ENCODE peak calls at places on chromosomes 12 and 14, in four cellular contexts. U is SK-N-SH, B is GM12878, C is K562. E is an unnamed sample.
A peak's percentile ranks its signal among the peaks of the same experiment; 100 is the strongest.

GRCh38 chr14:72904840-72905561 is 11.1 kb upstream of the DPF3 start:
- DNase-seq in U (peak; percentile 65), B (no peak), C (peak; percentile 71), E (peak; percentile 55)

GRCh38 chr14:61512508-61512907 is 182.8 kb upstream of the HIF1A start:
- DNase-seq in C (no peak), U (no peak), B (no peak), E (no peak)

GRCh38 chr14:80560800-80561199 is 349.5 kb upstream of the DIO2 start:
- DNase-seq in B (no peak), U (no peak), C (no peak), E (no peak)

GRCh38 chr14:99672506-99673327 is 11.4 kb upstream of the CYP46A1 start:
- DNase-seq in B (no peak), C (peak; percentile 29), U (no peak), E (no peak)

GRCh38 chr14:97762386-97762785 is 965.2 kb downstream of the VRK1 start:
- DNase-seq in B (no peak), C (no peak), U (no peak), E (no peak)

GRCh38 chr14:73262427-73263183 is 25.3 kb downstream of the PAPLN start:
- DNase-seq in U (peak; percentile 30), C (no peak), B (no peak), E (no peak)

GRCh38 chr12:1553987-1554982 is 40.1 kb downstream of the FBXL14 start:
- DNase-seq in U (no peak), C (no peak), B (peak; percentile 94), E (no peak)

GRCh38 chr12:3137268-3137761 is 60.1 kb downstream of the TSPAN9 start:
- DNase-seq in C (no peak), U (peak; percentile 57), B (no peak), E (peak; percentile 51)

GRCh38 chr14:23051482-23051881 is 5.8 kb downstream of the CDH24 start:
- DNase-seq in U (no peak), B (no peak), C (no peak), E (no peak)

GRCh38 chr14:96268426-96269358 is 12.7 kb downstream of the BDKRB1 start:
- DNase-seq in B (no peak), U (no peak), C (no peak), E (no peak)

GRCh38 chr12:119448737-119449136 is 114.2 kb downstream of the CCDC60 start:
- DNase-seq in U (no peak), B (no peak), C (no peak), E (no peak)

GRCh38 chr12:71792599-71792998 is 37.9 kb downstream of the RAB21 start:
- DNase-seq in U (no peak), C (no peak), B (no peak), E (no peak)

GRCh38 chr12:76288218-76288617 is 60.0 kb downstream of the BBS10 start:
- DNase-seq in B (no peak), U (no peak), C (no peak), E (no peak)

DNA sequence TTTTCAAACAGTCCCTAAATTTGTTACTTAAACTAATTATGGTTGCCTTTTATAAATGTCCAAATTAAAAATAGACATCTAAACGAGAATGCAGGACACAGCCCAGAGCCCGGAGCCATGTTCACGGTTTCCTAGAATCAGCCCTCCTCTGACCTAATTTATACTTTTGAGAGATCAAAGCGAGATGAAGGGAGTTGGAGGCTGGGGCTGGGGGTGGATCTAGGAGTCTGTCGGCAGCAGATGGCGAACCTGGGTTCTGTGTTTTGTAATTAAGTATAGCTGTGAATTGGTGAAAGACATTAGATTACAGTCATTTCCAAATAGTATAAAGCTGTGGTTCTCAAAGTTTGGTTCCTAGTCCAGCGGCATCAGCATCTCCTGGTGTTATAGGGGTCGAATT is 210.1 kb downstream of the SLC41A2 start:
- DNase-seq in C (no peak), B (no peak), U (no peak), E (no peak)
- TF ChIP-seq USF1 in C (no peak), B (no peak), U (no peak), E (no peak)

GRCh38 chr12:52278530-52278929 is 4.1 kb downstream of the KRT86 start:
- DNase-seq in U (no peak), B (no peak), C (no peak), E (no peak)
- TF ChIP-seq USF1 in U (no peak), B (no peak), C (no peak), E (no peak)

DNA sequence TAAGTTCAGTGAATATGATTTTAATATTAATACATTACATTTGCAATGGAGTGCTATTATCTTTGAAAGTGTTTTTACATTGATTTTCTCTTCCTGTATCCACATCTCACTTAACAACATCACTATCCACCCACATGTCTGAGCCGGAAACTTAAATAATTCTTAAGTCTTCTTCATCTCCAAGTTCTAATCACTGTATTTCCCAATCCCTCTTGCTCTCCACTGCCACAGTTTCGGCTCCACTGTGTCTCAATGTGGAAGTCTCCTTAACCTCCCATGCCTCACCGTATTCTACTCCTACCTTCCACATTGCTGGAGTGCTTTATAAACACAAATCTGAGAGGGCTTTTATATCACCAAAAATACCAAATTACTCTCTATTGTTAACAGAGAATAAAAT is 25.3 kb downstream of the RTN1 start:
- DNase-seq in B (no peak), C (no peak), U (no peak), E (no peak)
- TF ChIP-seq USF1 in B (no peak), C (no peak), U (no peak), E (no peak)

GRCh38 chr12:65296503-65297265 is 18.2 kb downstream of the MSRB3 start:
- DNase-seq in C (no peak), U (no peak), B (no peak), E (no peak)

GRCh38 chr12:65300067-65300466 is 21.6 kb downstream of the MSRB3 start:
- DNase-seq in B (no peak), C (no peak), U (no peak), E (no peak)

GRCh38 chr12:65293735-65294134 is 15.3 kb downstream of the MSRB3 start:
- DNase-seq in U (no peak), C (no peak), B (no peak), E (no peak)

GRCh38 chr12:65292241-65292640 is 13.8 kb downstream of the MSRB3 start:
- DNase-seq in B (no peak), C (no peak), U (no peak), E (no peak)

DNA sequence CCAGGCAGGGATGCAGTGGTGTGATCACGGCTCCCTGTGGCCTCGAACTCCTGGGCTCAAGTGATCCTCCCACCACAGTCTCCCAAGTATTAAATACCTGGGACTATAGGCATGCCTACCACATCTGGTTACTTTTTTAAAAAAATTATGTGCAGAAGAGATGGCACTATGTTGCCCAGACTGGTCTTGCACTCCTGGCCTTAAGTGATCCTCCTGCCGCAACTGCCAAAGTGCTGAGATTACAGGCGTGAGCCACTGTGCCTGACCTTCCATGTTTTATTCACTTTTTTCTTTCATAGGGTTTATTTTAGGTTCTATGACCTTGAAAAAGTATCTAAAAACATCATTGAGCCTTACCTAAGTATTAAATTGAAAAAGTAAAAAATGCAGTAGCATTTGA is 16.4 kb downstream of the MSRB3 start:
- DNase-seq in U (no peak), B (no peak), C (no peak), E (no peak)
- TF ChIP-seq USF1 in U (no peak), B (no peak), C (no peak), E (no peak)

GRCh38 chr14:65042731-65043372 is 56.2 kb downstream of the FNTB start:
- DNase-seq in U (no peak), C (peak; percentile 91), B (peak; percentile 8), E (no peak)
- TF ChIP-seq USF1 in U (no peak), C (no peak), B (no peak), E (no peak)

E was measured in WTC11.